ENCODE peak calls at places on chromosome 21, in six cellular contexts. M, V, R, Y, G and J are unnamed samples.
A peak's percentile ranks its signal among the peaks of the same experiment; 100 is the strongest.

GRCh38 chr21:27590271-27590670 is 623.4 kb upstream of the ADAMTS5 start:
- DNase-seq in M (peak; percentile 5), V (no peak), R (no peak), Y (no peak), G (peak; percentile 41), J (no peak)

GRCh38 chr21:36656138-36656537 is 42.8 kb upstream of the SIM2 start:
- DNase-seq in M (peak; percentile 55), V (no peak), R (no peak), Y (no peak), G (no peak), J (no peak)

GRCh38 chr21:45867041-45867630 is 114.4 kb upstream of the COL6A1 start:
- DNase-seq in M (no peak), V (no peak), R (no peak), Y (no peak), G (no peak), J (no peak)

GRCh38 chr21:45768011-45768740 is 124.7 kb downstream of the PCBP3 start:
- DNase-seq in M (no peak), V (no peak), R (no peak), Y (no peak), G (no peak), J (no peak)

GRCh38 chr21:43864806-43865470 is at the start of gene AGPAT3:
- DNase-seq in M (peak; percentile 32), V (no peak), R (no peak), Y (peak; percentile 18), G (no peak), J (no peak)

GRCh38 chr21:35361984-35362383 is 312.9 kb upstream of the RUNX1 start:
- DNase-seq in M (no peak), V (no peak), R (no peak), Y (no peak), G (no peak), J (no peak)

GRCh38 chr21:17660862-17661261 is 48.2 kb upstream of the BTG3 start:
- DNase-seq in M (peak; percentile 49), V (no peak), R (no peak), Y (no peak), G (no peak), J (no peak)

GRCh38 chr21:45109831-45110492 is 35.6 kb downstream of the ADARB1 start:
- DNase-seq in M (no peak), V (no peak), R (peak; percentile 33), Y (no peak), G (no peak), J (peak; percentile 37)

GRCh38 chr21:44921928-44922327 is 1.2 kb upstream of the ITGB2 start:
- DNase-seq in M (no peak), V (no peak), R (no peak), Y (no peak), G (no peak), J (no peak)

GRCh38 chr21:36422279-36423098 is 37.3 kb downstream of the CHAF1B start:
- DNase-seq in M (peak; percentile 64), V (peak; percentile 47), R (no peak), Y (no peak), G (no peak), J (no peak)

GRCh38 chr21:46150073-46150472 is 5.3 kb downstream of the FTCD start:
- DNase-seq in M (peak; percentile 3), V (no peak), R (no peak), Y (no peak), G (no peak), J (no peak)

GRCh38 chr21:45511661-45512431 is 30.4 kb downstream of the SLC19A1 start:
- DNase-seq in M (no peak), V (no peak), R (no peak), Y (no peak), G (no peak), J (no peak)

GRCh38 chr21:42466700-42467612 is 29.1 kb downstream of the RSPH1 start:
- DNase-seq in M (peak; percentile 55), V (no peak), R (no peak), Y (no peak), G (no peak), J (no peak)

GRCh38 chr21:19049567-19049966 is 646.0 kb upstream of the TMPRSS15 start:
- DNase-seq in M (no peak), V (no peak), R (no peak), Y (no peak), G (no peak), J (no peak)

GRCh38 chr21:37339527-37339889 is 27.1 kb upstream of the DYRK1A start:
- DNase-seq in M (no peak), V (no peak), R (no peak), Y (no peak), G (no peak), J (no peak)

GRCh38 chr21:32340863-32341848 is 42.5 kb downstream of the MRAP start:
- DNase-seq in M (no peak), V (no peak), R (no peak), Y (no peak), G (no peak), J (no peak)

GRCh38 chr21:10430007-10430406 is 91.4 kb upstream of the TPTE start:
- DNase-seq in M (no peak), V (no peak), R (no peak), Y (no peak), G (no peak), J (no peak)

GRCh38 chr21:38042246-38042645 is 126.0 kb upstream of the KCNJ6 start:
- DNase-seq in M (no peak), V (no peak), R (no peak), Y (no peak), G (no peak), J (no peak)

GRCh38 chr21:39659070-39659815 is 46.5 kb downstream of the B3GALT5 start:
- DNase-seq in M (no peak), V (no peak), R (no peak), Y (no peak), G (no peak), J (no peak)

GRCh38 chr21:34950980-34951379 is 98.1 kb downstream of the RUNX1 start:
- DNase-seq in M (no peak), V (no peak), R (no peak), Y (no peak), G (no peak), J (no peak)

GRCh38 chr21:16534408-16535099 is 804.8 kb downstream of the USP25 start:
- DNase-seq in M (peak; percentile 68), V (no peak), R (no peak), Y (no peak), G (no peak), J (no peak)

GRCh38 chr21:27380303-27380702 is 413.4 kb upstream of the ADAMTS5 start:
- DNase-seq in M (no peak), V (no peak), R (no peak), Y (no peak), G (no peak), J (no peak)

GRCh38 chr21:43805275-43805800 is 16.0 kb downstream of the RRP1 start:
- DNase-seq in M (no peak), V (no peak), R (no peak), Y (no peak), G (no peak), J (no peak)

GRCh38 chr21:34690041-34690792 is 21.4 kb downstream of the CLIC6 start:
- DNase-seq in M (no peak), V (no peak), R (no peak), Y (no peak), G (no peak), J (no peak)

GRCh38 chr21:42302292-42302650 is 12.9 kb downstream of the TFF3 start:
- DNase-seq in M (no peak), V (no peak), R (no peak), Y (no peak), G (no peak), J (no peak)

GRCh38 chr21:34981793-34982192 is 67.3 kb downstream of the RUNX1 start:
- DNase-seq in M (no peak), V (no peak), R (no peak), Y (no peak), G (no peak), J (no peak)

GRCh38 chr21:38095220-38095619 is 161.6 kb upstream of the KCNJ15 start:
- DNase-seq in M (no peak), V (no peak), R (no peak), Y (no peak), G (no peak), J (no peak)

GRCh38 chr21:36917487-36918158 is 48.8 kb downstream of the HLCS start:
- DNase-seq in M (peak; percentile 63), V (no peak), R (no peak), Y (no peak), G (no peak), J (no peak)

GRCh38 chr21:18334066-18334465 is 69.5 kb downstream of the TMPRSS15 start:
- DNase-seq in M (no peak), V (no peak), R (no peak), Y (no peak), G (no peak), J (no peak)

DNA sequence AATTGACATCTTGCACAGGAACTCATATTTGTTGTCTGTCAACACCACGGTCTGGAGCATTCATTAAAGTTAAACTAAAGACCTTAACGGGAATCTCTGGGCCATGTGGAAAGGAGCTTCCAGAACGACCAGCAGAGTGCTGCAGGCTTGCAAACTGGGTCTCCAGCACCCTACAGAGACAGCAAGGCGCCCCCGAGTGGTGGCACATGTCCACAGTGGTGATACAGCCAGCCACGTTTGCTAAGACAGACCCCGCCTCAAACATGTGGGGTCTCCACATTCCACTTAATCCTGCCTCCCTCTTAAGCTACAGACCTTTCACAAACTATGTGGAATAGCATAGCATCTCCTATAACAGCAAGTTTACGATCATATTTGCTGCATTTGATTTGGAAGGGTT is 96.5 kb upstream of the BACE2 start:
- DNase-seq in M (peak; percentile 11), V (peak; percentile 14), R (no peak), Y (no peak), G (no peak), J (no peak)
- TF ChIP-seq CTCF in M (no peak), V (peak; percentile 32), R (no peak), Y (no peak), G (no peak), J (no peak)

GRCh38 chr21:33541756-33542639 is at the start of gene GART:
- DNase-seq in M (peak; percentile 84), V (peak; percentile 70), R (peak; percentile 81), Y (peak; percentile 70), G (no peak), J (peak; percentile 78)
- TF ChIP-seq CTCF in M (no peak), V (no peak), R (no peak), Y (no peak), G (no peak), J (no peak)

DNA sequence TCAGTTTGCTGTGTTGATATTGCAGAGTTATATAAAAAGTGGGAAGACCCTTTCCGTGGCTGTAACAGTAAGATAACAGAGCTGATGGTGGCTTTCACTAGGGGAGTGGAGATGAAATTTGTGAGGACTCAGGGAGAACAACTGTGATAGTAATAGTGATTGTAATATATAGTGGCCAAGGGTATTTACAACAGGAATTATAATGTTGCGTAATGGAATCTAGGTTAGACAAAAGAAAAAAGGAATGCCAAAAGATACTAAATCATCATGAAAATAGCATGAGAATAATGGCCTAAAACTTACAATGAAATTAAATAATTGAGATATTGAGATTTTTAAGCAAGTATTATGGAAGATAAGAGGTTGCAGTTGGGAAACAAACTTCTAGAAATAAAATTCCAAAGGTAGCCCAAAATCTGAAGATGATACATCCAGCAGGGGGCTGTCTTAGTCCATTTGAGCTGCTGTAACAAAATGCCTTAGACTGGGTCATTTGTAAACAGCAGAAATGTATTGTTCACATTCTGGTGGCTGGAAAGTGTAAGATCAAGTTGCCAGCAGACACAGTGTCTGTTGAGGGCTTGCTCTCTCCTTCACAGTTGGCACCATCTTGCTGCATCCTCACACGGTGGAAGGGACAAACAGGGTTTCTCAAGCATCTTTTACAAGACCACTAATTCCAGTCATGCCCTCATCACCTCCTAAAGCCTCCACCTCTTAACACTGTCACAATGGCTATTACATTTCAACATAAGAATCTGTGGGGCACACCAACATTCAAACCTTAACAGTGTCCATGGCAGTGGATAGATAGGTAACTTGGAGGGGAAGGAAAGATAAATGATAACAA is 711.2 kb downstream of the MRPL39 start:
- DNase-seq in M (peak; percentile 10), V (no peak), R (no peak), Y (no peak), G (no peak), J (no peak)
- TF ChIP-seq CTCF in M (peak; percentile 10), V (peak; percentile 47), R (no peak), Y (no peak), G (no peak), J (no peak)

GRCh38 chr21:20187028-20187427 is 811.2 kb upstream of the NCAM2 start:
- DNase-seq in M (no peak), V (no peak), R (no peak), Y (no peak), G (no peak), J (no peak)
- TF ChIP-seq CTCF in M (no peak), V (no peak), R (no peak), Y (no peak), G (no peak), J (no peak)